ENCODE peak calls at places on chromosomes 3 and 15, in six cellular contexts. F is heart left ventricle, J is left ventricle myocardium inferior, X is cardiac muscle cell, K is Panc1, C is neuronal stem cell. R is an unnamed sample.
A peak's percentile ranks its signal among the peaks of the same experiment; 100 is the strongest.

GRCh38 chr15:89616228-89616627 is 39.0 kb downstream of the KIF7 start:
- DNase-seq in C (no peak), K (no peak), F (no peak), X (no peak), J (no peak), R (no peak)

GRCh38 chr3:149373235-149374125 is 4.0 kb downstream of the TM4SF1 start:
- DNase-seq in J (no peak), X (peak; percentile 87), C (no peak), F (no peak), K (no peak), R (no peak)

GRCh38 chr15:74327756-74328155 is 39.7 kb downstream of the CYP11A1 start:
- DNase-seq in K (no peak), C (no peak), X (no peak), F (no peak), J (no peak), R (no peak)

GRCh38 chr3:100044369-100044768 is 69.9 kb downstream of the FILIP1L start:
- DNase-seq in X (no peak), C (no peak), J (no peak), F (no peak), K (no peak), R (no peak)

GRCh38 chr15:47439146-47439869 is 278.0 kb upstream of the SEMA6D start:
- DNase-seq in C (no peak), K (no peak), F (no peak), X (no peak), J (no peak), R (peak; percentile 10)

GRCh38 chr3:142735462-142735861 is 11.6 kb downstream of the TRPC1 start:
- DNase-seq in X (no peak), F (no peak), C (no peak), K (no peak), J (no peak), R (no peak)

GRCh38 chr3:17261627-17262369 is 377.0 kb downstream of the PLCL2 start:
- DNase-seq in C (no peak), K (no peak), F (no peak), X (no peak), J (no peak), R (no peak)

GRCh38 chr3:106030620-106030945 is 161.8 kb upstream of the CBLB start:
- DNase-seq in C (no peak), J (no peak), F (no peak), K (no peak), X (peak; percentile 19), R (no peak)

GRCh38 chr3:55461896-55462295 is 25.2 kb downstream of the WNT5A start:
- DNase-seq in C (no peak), F (no peak), J (no peak), X (peak; percentile 57), K (no peak), R (no peak)

GRCh38 chr15:41919954-41920538 is 26.2 kb upstream of the SPTBN5 start:
- DNase-seq in K (no peak), X (peak; percentile 69), F (peak; percentile 85), J (no peak), C (no peak), R (no peak)

GRCh38 chr3:139778884-139779283 is 101.1 kb upstream of the NMNAT3 start:
- DNase-seq in F (no peak), X (peak; percentile 15), J (no peak), K (no peak), C (no peak), R (no peak)

GRCh38 chr3:24683511-24684384 is 189.1 kb upstream of the THRB start:
- DNase-seq in C (peak; percentile 15), F (no peak), K (peak; percentile 36), J (no peak), X (peak; percentile 80), R (peak; percentile 66)

GRCh38 chr15:88243895-88244787 is 12.4 kb downstream of the NTRK3 start:
- DNase-seq in F (no peak), X (peak; percentile 64), J (no peak), C (peak; percentile 48), K (no peak), R (peak; percentile 20)

GRCh38 chr3:44915702-44916438 is 41.5 kb downstream of the TGM4 start:
- DNase-seq in F (no peak), K (no peak), C (no peak), X (peak; percentile 59), J (no peak), R (no peak)

GRCh38 chr3:141412936-141413354 is 44.6 kb downstream of the ZBTB38 start:
- DNase-seq in X (peak; percentile 94), J (peak; percentile 93), C (no peak), F (peak; percentile 89), K (no peak), R (peak; percentile 55)

GRCh38 chr3:128372707-128373533 is 93.8 kb downstream of the DNAJB8 start:
- DNase-seq in C (no peak), X (no peak), J (no peak), K (no peak), F (no peak), R (no peak)

GRCh38 chr15:49876401-49877038 is 242.5 kb downstream of the ATP8B4 start:
- DNase-seq in J (peak; percentile 19), F (no peak), X (peak; percentile 38), C (no peak), K (no peak), R (no peak)

DNA sequence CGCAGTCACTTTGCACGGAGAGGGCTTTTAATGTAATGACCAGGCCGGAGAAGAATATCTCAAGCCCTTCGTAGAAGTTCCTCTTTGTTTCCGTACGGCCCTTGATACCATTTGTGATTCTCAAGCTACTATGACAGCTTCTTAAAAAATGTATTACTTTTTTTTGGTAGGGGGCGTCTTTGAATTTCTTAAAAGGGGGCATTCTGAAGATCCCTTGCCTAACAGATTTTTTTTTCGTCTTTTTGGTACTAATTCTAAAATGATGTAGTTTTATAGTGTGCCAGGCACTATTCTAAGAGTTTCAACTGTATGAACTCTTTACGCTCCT is 614.0 kb downstream of the MCTP2 start:
- DNase-seq in K (no peak), F (no peak), J (no peak), X (no peak), C (no peak), R (no peak)
- H3K27ac ChIP-seq in K (no peak overlapping the region), F (no peak overlapping the region), J (peak overlapping the region; percentile 79), X (no peak overlapping the region), C (no peak overlapping the region), R (no peak overlapping the region)

GRCh38 chr3:14649466-14649865 is 2.1 kb upstream of the CCDC174 start:
- DNase-seq in F (no peak), J (no peak), X (no peak), K (no peak), C (no peak), R (no peak)

GRCh38 chr3:14646589-14647413 is 4.8 kb upstream of the CCDC174 start:
- DNase-seq in J (no peak), C (no peak), F (no peak), K (no peak), X (no peak), R (no peak)

GRCh38 chr3:14645453-14645852 is 6.1 kb upstream of the CCDC174 start:
- DNase-seq in C (no peak), X (no peak), K (no peak), J (no peak), F (no peak), R (no peak)

GRCh38 chr3:14647976-14648955 is 3.3 kb upstream of the CCDC174 start:
- DNase-seq in X (no peak), J (no peak), K (no peak), F (peak; percentile 20), C (no peak), R (no peak)

GRCh38 chr3:14646150-14646573 is 5.4 kb upstream of the CCDC174 start:
- DNase-seq in K (no peak), J (no peak), C (no peak), X (no peak), F (no peak), R (no peak)
- H3K4me3 ChIP-seq in K (no peak overlapping the region), J (no peak overlapping the region), C (no peak overlapping the region), X (no peak overlapping the region), F (no peak overlapping the region), R (no peak overlapping the region)

GRCh38 chr3:6861989-6862879 is 1.3 kb downstream of the GRM7 start:
- DNase-seq in J (no peak), K (no peak), C (no peak), X (no peak), F (no peak), R (no peak)

GRCh38 chr3:6862880-6863195 is 1.9 kb downstream of the GRM7 start:
- DNase-seq in K (no peak), X (no peak), J (no peak), C (peak; percentile 20), F (no peak), R (no peak)

GRCh38 chr3:6860149-6860548 is 766 bp upstream of the GRM7 start:
- DNase-seq in K (no peak), J (no peak), X (no peak), C (no peak), F (no peak), R (no peak)

GRCh38 chr3:6861331-6861988 is 545 bp downstream of the GRM7 start:
- DNase-seq in J (no peak), F (no peak), K (no peak), X (no peak), C (peak; percentile 45), R (no peak)

DNA sequence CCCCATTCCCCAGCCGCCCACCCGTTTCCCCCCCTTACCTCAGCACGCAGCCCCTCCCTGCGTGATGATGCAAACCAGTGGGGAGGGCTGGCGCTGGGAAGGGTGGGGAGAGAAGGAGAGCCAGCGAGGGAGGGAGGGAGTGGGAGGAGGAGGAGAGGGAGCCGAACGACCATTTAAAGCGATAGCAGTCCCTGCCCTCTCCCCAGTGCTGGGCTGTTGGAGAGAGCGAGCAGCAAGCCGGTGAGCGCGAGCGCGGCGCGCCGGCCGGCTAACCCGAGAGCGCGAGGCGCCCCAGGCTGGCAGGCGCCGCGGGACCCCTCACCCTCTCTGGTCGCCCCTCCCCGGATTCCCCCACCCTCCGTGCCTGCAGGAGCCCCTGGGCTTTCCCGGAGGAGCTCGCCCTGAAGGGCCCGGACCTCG is at the start of gene GRM7:
- DNase-seq in C (peak; percentile 58), F (no peak), J (no peak), K (no peak), X (no peak), R (no peak)
- H3K27me3 ChIP-seq in C (peaks cover 18% of the 10 kb centered on the region), F (peaks cover 30% of the 10 kb centered on the region), J (peaks cover 88% of the 10 kb centered on the region), K (no peaks in the 10 kb centered on the region), X (peaks cover 98% of the 10 kb centered on the region), R (no peaks in the 10 kb centered on the region)

GRCh38 chr3:15983693-15984092 is 185.9 kb upstream of the ANKRD28 start:
- DNase-seq in X (no peak), K (no peak), C (no peak), F (no peak), J (no peak), R (no peak)

GRCh38 chr3:15983232-15983631 is 185.5 kb upstream of the ANKRD28 start:
- DNase-seq in K (no peak), C (peak; percentile 4), J (no peak), F (no peak), X (peak; percentile 72), R (no peak)

GRCh38 chr3:15979900-15980299 is 182.1 kb upstream of the ANKRD28 start:
- DNase-seq in J (no peak), K (no peak), X (no peak), F (no peak), C (no peak), R (no peak)

GRCh38 chr3:15982667-15983145 is 184.9 kb upstream of the ANKRD28 start:
- DNase-seq in C (peak; percentile 39), F (peak; percentile 25), J (peak; percentile 27), X (peak; percentile 84), K (peak; percentile 81), R (peak; percentile 89)

DNA sequence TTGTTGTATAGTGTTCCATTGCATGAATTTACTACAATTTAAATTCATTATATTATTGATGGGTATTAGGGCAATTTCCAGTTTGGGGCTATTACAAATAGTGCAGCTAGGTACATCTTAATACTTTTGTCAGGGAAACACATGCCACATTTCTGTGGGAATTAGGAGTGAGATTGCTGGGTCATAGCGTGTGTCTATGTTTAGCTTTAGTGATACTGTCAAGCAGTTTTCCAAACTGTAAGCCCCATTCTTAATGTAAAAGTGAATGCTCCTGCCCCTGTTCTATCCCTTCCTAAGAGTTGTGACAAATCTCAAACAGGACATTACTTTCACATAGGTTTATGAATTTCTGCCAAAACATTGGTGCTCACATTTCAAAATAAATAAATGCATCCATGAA is 184.5 kb upstream of the ANKRD28 start:
- DNase-seq in C (no peak), K (no peak), J (no peak), F (no peak), X (no peak), R (no peak)
- H3K27ac ChIP-seq in C (peak overlapping the region; percentile 16), K (no peak overlapping the region), J (peak overlapping the region; percentile 75), F (no peak overlapping the region), X (no peak overlapping the region), R (peak overlapping the region; percentile 90)